ENCODE peak calls at places on chromosomes 6 and 20, in seven cellular contexts. B is mesendoderm, I is H9, D is mesenchymal stem cell, C is neuronal stem cell, X is H1, S is trophoblast cell. F is an unnamed sample.

GRCh38 chr6:11460001-11460668 is 77.4 kb upstream of the TMEM170B start:
- DNase-seq in D (peak; percentile 55), B (peak; percentile 26), X (no peak), C (no peak), I (no peak), S (peak; percentile 69), F (peak; percentile 20)

GRCh38 chr6:116210750-116211425 is 43.0 kb downstream of the TSPYL4 start:
- DNase-seq in I (no peak), D (no peak), S (peak; percentile 95), C (no peak), B (peak; percentile 96), X (no peak), F (peak; percentile 74)

GRCh38 chr6:25017486-25017885 is 81.7 kb upstream of the RIPOR2 start:
- DNase-seq in D (no peak), C (no peak), S (peak; percentile 82), B (peak; percentile 64), X (no peak), I (no peak), F (no peak)

GRCh38 chr6:106199998-106200397 is 113.9 kb downstream of the PRDM1 start:
- DNase-seq in C (no peak), X (no peak), D (peak; percentile 62), S (peak; percentile 43), I (no peak), B (no peak), F (peak; percentile 93)

GRCh38 chr20:49063279-49063678 is 17.2 kb downstream of the CSE1L start:
- DNase-seq in I (no peak), S (no peak), D (no peak), C (no peak), X (no peak), B (no peak), F (no peak)

GRCh38 chr6:158605266-158605878 is 39.2 kb downstream of the DYNLT1 start:
- DNase-seq in C (peak; percentile 62), S (peak; percentile 89), I (peak; percentile 80), B (peak; percentile 89), D (peak; percentile 80), X (peak; percentile 86), F (peak; percentile 77)

GRCh38 chr6:17968081-17968518 is 19.3 kb downstream of the KIF13A start:
- DNase-seq in D (peak; percentile 28), B (peak; percentile 26), I (no peak), S (peak; percentile 15), C (no peak), X (no peak), F (peak; percentile 45)

GRCh38 chr6:132054525-132054924 is 103.4 kb upstream of the CCN2 start:
- DNase-seq in D (peak; percentile 35), I (no peak), S (peak; percentile 65), C (no peak), B (no peak), X (no peak), F (peak; percentile 90)

GRCh38 chr20:37911838-37912273 is 8.9 kb downstream of the VSTM2L start:
- DNase-seq in B (peak; percentile 77), I (peak; percentile 87), X (peak; percentile 70), D (no peak), S (peak; percentile 58), C (no peak), F (peak; percentile 4)

GRCh38 chr20:21936720-21937380 is 231.4 kb downstream of the PAX1 start:
- DNase-seq in B (peak; percentile 41), I (peak; percentile 43), S (no peak), C (no peak), D (no peak), X (no peak), F (no peak)

GRCh38 chr20:10789386-10789785 is 115.6 kb upstream of the JAG1 start:
- DNase-seq in B (peak; percentile 27), X (no peak), I (no peak), C (no peak), D (no peak), S (no peak), F (no peak)

GRCh38 chr20:11229772-11230171 is 556.0 kb upstream of the JAG1 start:
- DNase-seq in I (no peak), D (peak; percentile 81), X (no peak), S (peak; percentile 88), C (peak; percentile 42), B (peak; percentile 72), F (peak; percentile 99)

GRCh38 chr20:25126204-25126603 is 44.3 kb upstream of the VSX1 start:
- DNase-seq in S (no peak), I (no peak), X (peak; percentile 13), D (no peak), B (no peak), C (no peak), F (no peak)

GRCh38 chr6:143034689-143035334 is 25.9 kb upstream of the AIG1 start:
- DNase-seq in B (no peak), S (no peak), D (no peak), X (no peak), I (no peak), C (no peak), F (no peak)

GRCh38 chr6:28371706-28372451 is 22.1 kb downstream of the ZKSCAN3 start:
- DNase-seq in I (no peak), S (peak; percentile 81), C (no peak), D (no peak), B (no peak), X (no peak), F (no peak)

GRCh38 chr6:140105857-140106256 is 731.4 kb upstream of the CITED2 start:
- DNase-seq in X (peak; percentile 52), D (peak; percentile 28), I (peak; percentile 51), S (peak; percentile 61), B (peak; percentile 85), C (no peak), F (no peak)

GRCh38 chr6:89013463-89013862 is 50.0 kb upstream of the RNGTT start:
- DNase-seq in C (no peak), I (no peak), D (no peak), S (no peak), B (no peak), X (no peak), F (no peak)

GRCh38 chr6:143822584-143823024 is 20.5 kb upstream of the LTV1 start:
- DNase-seq in B (peak; percentile 48), X (no peak), C (no peak), S (peak; percentile 66), I (no peak), D (peak; percentile 13), F (peak; percentile 35)

GRCh38 chr6:6859722-6860121 is 248.0 kb upstream of the RREB1 start:
- DNase-seq in C (no peak), S (no peak), D (no peak), B (no peak), X (no peak), I (no peak), F (no peak)

DNA sequence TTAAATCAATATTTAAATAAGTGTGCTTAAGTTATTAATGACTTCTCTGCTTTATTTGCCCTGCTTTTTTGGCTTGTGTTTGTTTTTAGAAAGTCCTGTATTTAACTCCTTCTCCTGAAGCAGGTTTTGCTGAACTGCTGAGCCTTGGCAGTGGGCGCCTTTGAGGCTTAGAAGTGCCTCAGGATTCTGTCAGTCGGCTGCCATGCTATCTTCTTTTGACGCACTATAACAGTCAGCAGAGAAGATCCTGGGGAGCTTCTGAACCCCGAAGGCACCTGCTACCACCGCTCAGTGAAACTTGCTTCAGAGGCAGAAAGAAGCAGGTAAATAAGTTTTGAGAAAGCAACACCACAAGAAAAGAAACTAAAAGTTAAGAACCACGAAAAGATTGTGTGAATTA is 22.4 kb downstream of the PCMT1 start:
- DNase-seq in B (no peak), I (no peak), D (no peak), X (no peak), C (no peak), S (no peak), F (no peak)
- H3K18ac ChIP-seq in B (no peak overlapping the region), I (no peak overlapping the region), D (no peak overlapping the region), X (no peak overlapping the region), C (no peak overlapping the region), S (no peak overlapping the region), F (no peak overlapping the region)

DNA sequence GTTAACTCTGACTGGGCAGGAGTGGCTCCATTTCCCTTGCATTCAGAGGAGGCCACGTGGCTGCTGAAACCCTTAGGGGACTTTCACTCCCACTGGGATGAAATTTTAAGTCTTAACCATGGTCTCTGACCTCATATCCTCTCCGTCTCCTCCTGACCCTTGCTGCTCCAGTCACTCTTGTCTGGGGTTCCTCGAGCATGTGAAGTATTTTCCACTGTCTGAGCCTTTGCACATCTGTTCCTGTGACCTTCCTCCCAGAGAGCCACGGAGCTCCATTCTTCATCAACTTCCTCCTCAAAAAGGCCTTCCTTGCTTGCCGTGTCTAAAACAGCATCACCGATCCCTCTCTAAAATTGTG is 153.0 kb upstream of the UST start:
- DNase-seq in D (peak; percentile 77), I (no peak), X (no peak), C (no peak), B (no peak), S (no peak), F (no peak)
- H3K18ac ChIP-seq in D (no peak overlapping the region), I (no peak overlapping the region), X (no peak overlapping the region), C (no peak overlapping the region), B (no peak overlapping the region), S (no peak overlapping the region), F (no peak overlapping the region)

GRCh38 chr6:53717571-53717970 is 52.0 kb upstream of the KLHL31 start:
- DNase-seq in C (no peak), X (no peak), S (peak; percentile 26), D (no peak), B (peak; percentile 57), I (no peak), F (no peak)

GRCh38 chr6:53715434-53715833 is 49.9 kb upstream of the KLHL31 start:
- DNase-seq in B (no peak), X (no peak), C (no peak), I (no peak), D (no peak), S (no peak), F (peak; percentile 45)

GRCh38 chr6:53721766-53722165 is 56.2 kb upstream of the KLHL31 start:
- DNase-seq in B (no peak), I (no peak), X (no peak), D (no peak), C (no peak), S (no peak), F (no peak)

GRCh38 chr6:53714888-53715287 is 49.3 kb upstream of the KLHL31 start:
- DNase-seq in S (no peak), D (no peak), X (no peak), B (no peak), I (no peak), C (no peak), F (no peak)

GRCh38 chr6:53718597-53719460 is 53.3 kb upstream of the KLHL31 start:
- DNase-seq in C (peak; percentile 59), S (peak; percentile 90), B (peak; percentile 72), X (no peak), I (no peak), D (peak; percentile 62), F (peak; percentile 75)
- H3K18ac ChIP-seq in C (no peak overlapping the region), S (no peak overlapping the region), B (no peak overlapping the region), X (no peak overlapping the region), I (no peak overlapping the region), D (no peak overlapping the region), F (no peak overlapping the region)

DNA sequence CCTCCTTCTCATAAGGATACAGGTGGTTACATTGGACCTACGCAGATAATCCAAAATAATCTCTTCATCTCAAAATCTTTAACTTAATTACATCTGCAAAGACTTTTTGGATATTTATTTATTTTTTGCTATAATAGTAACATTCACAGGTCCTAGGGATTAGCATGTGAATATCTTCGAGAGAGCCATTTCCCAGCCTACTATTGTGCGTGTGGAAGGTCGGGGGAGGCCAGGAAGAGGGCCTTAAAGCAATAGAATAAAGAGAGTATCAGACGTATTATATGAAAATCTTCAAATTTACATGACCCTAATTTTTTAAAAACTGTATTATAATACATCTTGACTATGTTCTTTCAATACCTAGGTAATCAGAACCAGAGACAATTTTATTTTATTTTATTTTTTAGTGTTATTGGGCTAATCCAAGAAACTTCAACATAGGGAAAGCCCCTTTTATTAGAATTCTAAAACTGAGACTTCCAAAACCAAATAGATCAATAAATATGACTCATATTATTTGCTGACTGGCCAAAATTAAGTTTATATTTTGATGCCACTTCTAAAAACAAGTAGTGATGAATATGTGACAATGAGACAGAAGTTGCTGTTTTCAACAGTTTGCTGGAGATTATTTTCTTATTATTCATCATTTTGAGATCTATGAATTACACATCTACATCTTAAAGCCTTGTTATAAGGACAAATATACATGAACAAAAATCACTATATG is 536.1 kb downstream of the NKAIN2 start:
- DNase-seq in C (no peak), D (no peak), X (no peak), S (no peak), B (no peak), I (no peak), F (no peak)
- H3K18ac ChIP-seq in C (no peak overlapping the region), D (no peak overlapping the region), X (no peak overlapping the region), S (no peak overlapping the region), B (no peak overlapping the region), I (no peak overlapping the region), F (no peak overlapping the region)